ENCODE peak calls at places on chromosomes 13 and 19, in eight cellular contexts. G is iPS DF 19.7; D is NCI-H1105 treated with DMSO at 0.1 percent for 48 hours; R is stimulated activated CD8-positive, alpha-beta memory T cell treated with anti-CD3 and anti-CD28 coated beads, Interleukin-7, amount 100 ng/mL, for 4 hours; M is HS-5; T is NCI-H2171; F is left cardiac atrium; H is adrenal gland. N is an unnamed sample.

GRCh38 chr13:57673197-57673596 is 41.7 kb downstream of the PCDH17 start:
- DNase-seq in G (no peak), D (no peak), R (no peak), M (no peak), T (no peak), F (no peak), H (no peak), N (no peak)

GRCh38 chr13:53075356-53076041 is 46.9 kb downstream of the OLFM4 start:
- DNase-seq in G (no peak), D (no peak), R (no peak), M (no peak), T (peak; percentile 25), F (no peak), H (no peak), N (no peak)

GRCh38 chr19:7654401-7654800 is 14.4 kb upstream of the RETN start:
- DNase-seq in G (no peak), D (no peak), R (no peak), M (no peak), T (no peak), F (no peak), H (no peak), N (no peak)

GRCh38 chr13:109100705-109101104 is 471.3 kb downstream of the MYO16 start:
- DNase-seq in G (no peak), D (no peak), R (no peak), M (no peak), T (no peak), F (no peak), H (no peak), N (no peak)

GRCh38 chr13:26968431-26969335 is 202.9 kb downstream of the USP12 start:
- DNase-seq in G (no peak), D (no peak), R (no peak), M (no peak), T (peak; percentile 36), F (no peak), H (peak; percentile 41), N (no peak)

GRCh38 chr13:47675871-47676270 is 325.2 kb downstream of the SUCLA2 start:
- DNase-seq in G (no peak), D (no peak), R (no peak), M (no peak), T (no peak), F (no peak), H (no peak), N (no peak)

GRCh38 chr13:51760592-51760991 is 43.4 kb downstream of the DHRS12 start:
- DNase-seq in G (no peak), D (no peak), R (no peak), M (no peak), T (no peak), F (no peak), H (no peak), N (no peak)

GRCh38 chr13:49858183-49858856 is 65.8 kb upstream of the KPNA3 start:
- DNase-seq in G (no peak), D (no peak), R (no peak), M (peak; percentile 80), T (no peak), F (no peak), H (peak; percentile 12), N (no peak)

GRCh38 chr19:6064016-6064702 is 46.1 kb downstream of the RFX2 start:
- DNase-seq in G (no peak), D (no peak), R (no peak), M (no peak), T (no peak), F (no peak), H (no peak), N (no peak)

GRCh38 chr13:26168835-26169234 is 53.3 kb downstream of the RNF6 start:
- DNase-seq in G (no peak), D (no peak), R (no peak), M (no peak), T (no peak), F (no peak), H (peak; percentile 30), N (no peak)

GRCh38 chr19:56988271-56988670 is 131.5 kb upstream of the USP29 start:
- DNase-seq in G (no peak), D (no peak), R (no peak), M (no peak), T (no peak), F (no peak), H (no peak), N (no peak)

GRCh38 chr13:51800456-51800855 is 3.5 kb downstream of the DHRS12 start:
- DNase-seq in G (no peak), D (no peak), R (no peak), M (no peak), T (no peak), F (no peak), H (no peak), N (no peak)

GRCh38 chr19:14265285-14266036 is 59.5 kb upstream of the ADGRL1 start:
- DNase-seq in G (no peak), D (no peak), R (no peak), M (no peak), T (no peak), F (no peak), H (no peak), N (no peak)

GRCh38 chr19:54030895-54031586 is 32.7 kb downstream of the VSTM1 start:
- DNase-seq in G (no peak), D (no peak), R (no peak), M (no peak), T (no peak), F (no peak), H (no peak), N (no peak)

GRCh38 chr13:27353166-27353583 is 71.2 kb upstream of the GTF3A start:
- DNase-seq in G (no peak), D (no peak), R (no peak), M (no peak), T (no peak), F (no peak), H (no peak), N (no peak)

GRCh38 chr19:1102407-1103106 is 1.2 kb upstream of the GPX4 start:
- DNase-seq in G (no peak), D (no peak), R (peak; percentile 59), M (peak; percentile 97), T (no peak), F (no peak), H (peak; percentile 91), N (no peak)

GRCh38 chr19:54204767-54205468 is 4.3 kb downstream of the RPS9 start:
- DNase-seq in G (no peak), D (no peak), R (no peak), M (no peak), T (no peak), F (no peak), H (no peak), N (no peak)

GRCh38 chr19:27742041-27742440 is 1470.9 kb downstream of the UQCRFS1 start:
- DNase-seq in G (no peak), D (no peak), R (no peak), M (no peak), T (no peak), F (no peak), H (no peak), N (no peak)

GRCh38 chr13:20492641-20493040 is 33.0 kb downstream of the CRYL1 start:
- DNase-seq in G (no peak), D (no peak), R (no peak), M (no peak), T (no peak), F (no peak), H (no peak), N (peak; percentile 3)

GRCh38 chr19:44738161-44738535 is 10.4 kb upstream of the BCL3 start:
- DNase-seq in G (no peak), D (no peak), R (no peak), M (no peak), T (no peak), F (no peak), H (no peak), N (no peak)

GRCh38 chr13:66405908-66406802 is 824.0 kb downstream of the PCDH9 start:
- DNase-seq in G (no peak), D (peak; percentile 18), R (no peak), M (peak; percentile 20), T (no peak), F (no peak), H (no peak), N (no peak)

GRCh38 chr19:13894552-13894951 is 11.4 kb downstream of the BRME1 start:
- DNase-seq in G (no peak), D (no peak), R (no peak), M (no peak), T (no peak), F (no peak), H (no peak), N (no peak)

GRCh38 chr13:75715598-75716523 is 79.7 kb downstream of the LMO7 start:
- DNase-seq in G (no peak), D (no peak), R (no peak), M (no peak), T (no peak), F (no peak), H (no peak), N (no peak)

GRCh38 chr13:99320693-99321481 is 13.7 kb upstream of the GPR183 start:
- DNase-seq in G (no peak), D (no peak), R (no peak), M (peak; percentile 45), T (no peak), F (no peak), H (peak; percentile 25), N (peak; percentile 7)

GRCh38 chr19:7975037-7975436 is 30.4 kb downstream of the ELAVL1 start:
- DNase-seq in G (no peak), D (no peak), R (no peak), M (no peak), T (no peak), F (peak; percentile 53), H (peak; percentile 71), N (no peak)

GRCh38 chr13:32427852-32428580 is at the start of gene N4BP2L1:
- DNase-seq in G (no peak), D (peak; percentile 55), R (peak; percentile 88), M (peak; percentile 2), T (peak; percentile 12), F (peak; percentile 67), H (peak; percentile 73), N (peak; percentile 61)

GRCh38 chr13:42893346-42893745 is 98.7 kb downstream of the EPSTI1 start:
- DNase-seq in G (no peak), D (no peak), R (no peak), M (peak; percentile 10), T (no peak), F (no peak), H (peak; percentile 69), N (no peak)

N was measured in NCI-H345.